ENCODE peak calls at places on chromosome 20, in nine cellular contexts. Z is Calu3; S is brain microvascular endothelial cell; F is pancreas; D is brain pericyte; L is fibroblast of the conjunctiva; P is HuH-7; U is endothelial cell; J is central memory CD4-positive, alpha-beta T cell. Y is an unnamed sample.

GRCh38 chr20:59835448-59836395 is 97.7 kb downstream of the SYCP2 start:
- DNase-seq in S (peak), F (no peak), L (no peak), J (no peak), Z (peak), P (no peak), U (peak), D (no peak), Y (peak)

GRCh38 chr20:50537546-50538201 is 27.5 kb downstream of the PTPN1 start:
- DNase-seq in Z (no peak), U (no peak), P (no peak), J (no peak), D (no peak), L (no peak), F (no peak), S (no peak), Y (no peak)

GRCh38 chr20:24148372-24148771 is 159.8 kb upstream of the GGTLC1 start:
- DNase-seq in P (no peak), Z (no peak), U (no peak), S (peak), D (no peak), F (no peak), L (no peak), J (no peak), Y (peak)

GRCh38 chr20:63525185-63525584 is 4.6 kb downstream of the PPDPF start:
- DNase-seq in U (no peak), Z (no peak), P (no peak), F (no peak), J (no peak), D (no peak), L (no peak), S (no peak), Y (no peak)

GRCh38 chr20:11331096-11331495 is 586.6 kb upstream of the BTBD3 start:
- DNase-seq in U (no peak), D (no peak), Z (no peak), S (no peak), P (no peak), J (no peak), F (no peak), L (no peak), Y (no peak)

GRCh38 chr20:38171301-38172010 is 6.4 kb upstream of the TGM2 start:
- DNase-seq in D (no peak), P (no peak), Z (no peak), L (no peak), S (peak), F (no peak), U (no peak), J (no peak), Y (no peak)

GRCh38 chr20:49880177-49880576 is 35.2 kb downstream of the SPATA2 start:
- DNase-seq in U (no peak), J (no peak), D (no peak), S (peak), L (peak), P (no peak), F (no peak), Z (no peak), Y (no peak)

GRCh38 chr20:41059236-41059635 is 30.6 kb downstream of the TOP1 start:
- DNase-seq in F (no peak), S (no peak), P (no peak), U (no peak), Z (no peak), D (no peak), L (no peak), J (no peak), Y (no peak)

GRCh38 chr20:33719277-33719988 is 677 bp downstream of the PXMP4 start:
- DNase-seq in L (no peak), P (no peak), S (no peak), Z (no peak), D (no peak), U (no peak), F (no peak), J (peak), Y (no peak)

GRCh38 chr20:44849712-44850111 is 35.8 kb upstream of the YWHAB start:
- DNase-seq in J (no peak), S (no peak), U (no peak), D (no peak), F (no peak), P (no peak), Z (no peak), L (no peak), Y (no peak)

GRCh38 chr20:41377275-41377674 is 10.7 kb upstream of the EMILIN3 start:
- DNase-seq in Z (no peak), J (no peak), F (no peak), S (no peak), U (no peak), L (no peak), D (no peak), P (no peak), Y (no peak)

Y was measured in left lung.